ENCODE peak calls at places on chromosome 2, in eight cellular contexts. One of them, this sample, is unnamed.

GRCh38 chr2:237987263-237987662 is 20.4 kb downstream of the UBE2F start:
- DNase-seq in GM23338: peak; percentile 29
- DNase-seq in HCT116: no peak
- DNase-seq in sigmoid colon: no peak
- DNase-seq in H1: no peak
- DNase-seq in spleen: no peak
- DNase-seq in stomach: no peak
- DNase-seq in GM12892: no peak
- DNase-seq in this sample: no peak

GRCh38 chr2:10591207-10591606 is 98.6 kb downstream of the NOL10 start:
- DNase-seq in stomach: no peak
- DNase-seq in GM23338: no peak
- DNase-seq in H1: no peak
- DNase-seq in HCT116: no peak
- DNase-seq in sigmoid colon: no peak
- DNase-seq in spleen: no peak
- DNase-seq in GM12892: no peak
- DNase-seq in this sample: no peak

GRCh38 chr2:70396589-70396988 is 94.7 kb upstream of the FAM136A start:
- DNase-seq in H1: no peak
- DNase-seq in GM23338: no peak
- DNase-seq in stomach: no peak
- DNase-seq in sigmoid colon: no peak
- DNase-seq in HCT116: no peak
- DNase-seq in spleen: no peak
- DNase-seq in GM12892: no peak
- DNase-seq in this sample: no peak

GRCh38 chr2:176136375-176137248 is 7.1 kb downstream of the HOXD8 start:
- DNase-seq in HCT116: no peak
- DNase-seq in GM23338: peak; percentile 66
- DNase-seq in spleen: peak; percentile 75
- DNase-seq in sigmoid colon: peak; percentile 78
- DNase-seq in stomach: no peak
- DNase-seq in H1: no peak
- DNase-seq in GM12892: no peak
- DNase-seq in this sample: peak; percentile 56

GRCh38 chr2:224595518-224595917 is 10.4 kb upstream of the CUL3 start:
- DNase-seq in spleen: no peak
- DNase-seq in stomach: no peak
- DNase-seq in HCT116: no peak
- DNase-seq in H1: no peak
- DNase-seq in GM12892: no peak
- DNase-seq in sigmoid colon: no peak
- DNase-seq in GM23338: no peak
- DNase-seq in this sample: no peak

GRCh38 chr2:170716851-170717598 is 1.9 kb downstream of the SP5 start:
- DNase-seq in sigmoid colon: peak; percentile 81
- DNase-seq in stomach: peak; percentile 58
- DNase-seq in HCT116: no peak
- DNase-seq in GM12892: no peak
- DNase-seq in GM23338: peak; percentile 87
- DNase-seq in spleen: peak; percentile 80
- DNase-seq in H1: peak; percentile 58
- DNase-seq in this sample: peak; percentile 25

GRCh38 chr2:37786153-37786809 is 114.8 kb upstream of the CDC42EP3 start:
- DNase-seq in H1: no peak
- DNase-seq in sigmoid colon: no peak
- DNase-seq in spleen: no peak
- DNase-seq in GM23338: no peak
- DNase-seq in HCT116: no peak
- DNase-seq in stomach: no peak
- DNase-seq in GM12892: no peak
- DNase-seq in this sample: no peak

GRCh38 chr2:140529706-140530105 is 1601.1 kb downstream of the LRP1B start:
- DNase-seq in stomach: no peak
- DNase-seq in H1: no peak
- DNase-seq in GM23338: no peak
- DNase-seq in spleen: no peak
- DNase-seq in GM12892: no peak
- DNase-seq in sigmoid colon: no peak
- DNase-seq in HCT116: no peak
- DNase-seq in this sample: no peak

GRCh38 chr2:231490801-231491200 is 26.5 kb upstream of the NCL start:
- DNase-seq in GM12892: no peak
- DNase-seq in spleen: no peak
- DNase-seq in sigmoid colon: no peak
- DNase-seq in GM23338: no peak
- DNase-seq in HCT116: no peak
- DNase-seq in H1: no peak
- DNase-seq in stomach: no peak
- DNase-seq in this sample: no peak

GRCh38 chr2:189580662-189581353 is at the start of gene SLC40A1:
- DNase-seq in H1: no peak
- DNase-seq in sigmoid colon: peak; percentile 90
- DNase-seq in HCT116: no peak
- DNase-seq in GM23338: peak; percentile 73
- DNase-seq in spleen: peak; percentile 94
- DNase-seq in GM12892: peak; percentile 33
- DNase-seq in stomach: peak; percentile 87
- DNase-seq in this sample: peak; percentile 83

GRCh38 chr2:172244419-172245130 is 141.9 kb upstream of the DLX2 start:
- DNase-seq in GM12892: no peak
- DNase-seq in H1: no peak
- DNase-seq in stomach: no peak
- DNase-seq in GM23338: no peak
- DNase-seq in spleen: no peak
- DNase-seq in sigmoid colon: no peak
- DNase-seq in HCT116: no peak
- DNase-seq in this sample: no peak

GRCh38 chr2:133557624-133558023 is 10.6 kb downstream of the NCKAP5 start:
- DNase-seq in stomach: no peak
- DNase-seq in sigmoid colon: no peak
- DNase-seq in GM23338: no peak
- DNase-seq in GM12892: no peak
- DNase-seq in H1: no peak
- DNase-seq in spleen: no peak
- DNase-seq in HCT116: no peak
- DNase-seq in this sample: no peak

GRCh38 chr2:108446703-108447102 is 2.3 kb upstream of the GCC2 start:
- DNase-seq in GM12892: no peak
- DNase-seq in spleen: no peak
- DNase-seq in GM23338: no peak
- DNase-seq in stomach: no peak
- DNase-seq in H1: no peak
- DNase-seq in HCT116: no peak
- DNase-seq in sigmoid colon: no peak
- DNase-seq in this sample: no peak

GRCh38 chr2:55051026-55051866 is 995 bp upstream of the RTN4 start:
- DNase-seq in spleen: no peak
- DNase-seq in GM12892: no peak
- DNase-seq in HCT116: peak; percentile 99
- DNase-seq in H1: peak; percentile 39
- DNase-seq in stomach: peak; percentile 46
- DNase-seq in sigmoid colon: peak; percentile 94
- DNase-seq in GM23338: peak; percentile 71
- DNase-seq in this sample: peak; percentile 55
- TF ChIP-seq POLR2AphosphoS5 in spleen: no peak
- TF ChIP-seq POLR2AphosphoS5 in GM12892: no peak
- TF ChIP-seq POLR2AphosphoS5 in HCT116: peak; percentile 71
- TF ChIP-seq POLR2AphosphoS5 in H1: no peak
- TF ChIP-seq POLR2AphosphoS5 in stomach: peak; percentile 82
- TF ChIP-seq POLR2AphosphoS5 in sigmoid colon: peak; percentile 26
- TF ChIP-seq POLR2AphosphoS5 in GM23338: no peak
- TF ChIP-seq POLR2AphosphoS5 in this sample: peak; percentile 59

DNA sequence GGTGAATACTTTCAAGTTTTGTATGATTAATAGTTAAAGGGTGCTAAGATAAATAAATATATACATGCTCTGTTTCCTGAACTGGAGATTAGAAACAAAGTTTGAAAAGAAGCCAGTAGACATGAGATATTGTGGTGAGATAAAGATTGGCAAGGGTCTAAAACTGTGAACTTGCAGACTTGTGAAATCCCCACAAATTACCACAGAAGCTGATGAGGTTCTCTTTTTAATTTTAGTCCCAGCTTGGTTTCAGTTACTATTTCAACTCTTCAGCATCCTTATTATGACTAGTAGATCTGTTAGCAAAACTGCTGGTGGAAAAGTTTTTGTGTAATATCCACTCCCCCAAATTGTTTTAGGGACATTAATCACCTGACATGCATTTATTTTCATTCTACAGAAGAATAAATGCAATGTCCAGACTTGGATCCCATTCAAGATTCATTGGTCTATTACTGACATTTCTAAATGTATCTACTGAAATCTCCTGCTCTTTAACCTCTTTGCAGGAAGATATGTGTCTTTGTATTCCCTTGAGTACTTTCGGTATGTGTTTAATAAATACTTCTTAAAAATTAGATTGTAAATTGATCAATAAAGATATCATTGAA is 20.8 kb downstream of the RASGRP3 start:
- DNase-seq in spleen: no peak
- DNase-seq in stomach: no peak
- DNase-seq in sigmoid colon: no peak
- DNase-seq in HCT116: no peak
- DNase-seq in GM12892: no peak
- DNase-seq in H1: no peak
- DNase-seq in GM23338: no peak
- DNase-seq in this sample: no peak
- TF ChIP-seq POLR2AphosphoS5 in spleen: no peak
- TF ChIP-seq POLR2AphosphoS5 in stomach: no peak
- TF ChIP-seq POLR2AphosphoS5 in sigmoid colon: no peak
- TF ChIP-seq POLR2AphosphoS5 in HCT116: no peak
- TF ChIP-seq POLR2AphosphoS5 in GM12892: no peak
- TF ChIP-seq POLR2AphosphoS5 in H1: no peak
- TF ChIP-seq POLR2AphosphoS5 in GM23338: no peak
- TF ChIP-seq POLR2AphosphoS5 in this sample: no peak

DNA sequence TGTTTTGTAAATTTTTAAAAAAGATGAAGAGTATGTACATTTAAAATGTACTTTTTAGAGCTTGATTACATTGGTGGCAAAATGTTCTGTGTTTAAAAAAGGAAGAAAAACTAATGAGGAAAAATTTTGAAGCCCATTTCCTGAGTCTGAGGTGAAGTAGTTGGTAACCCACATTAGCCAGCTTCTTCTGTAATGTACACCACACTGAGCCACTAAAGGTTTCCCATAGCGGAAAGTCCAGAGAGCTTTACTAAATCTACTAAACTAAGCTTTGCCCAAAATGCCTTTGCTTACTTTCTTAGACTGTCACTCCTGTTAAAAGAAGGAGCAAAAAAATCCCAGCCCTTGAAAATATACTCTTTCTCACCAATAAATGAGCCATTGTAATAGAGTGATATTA is 804.8 kb upstream of the ZEB2 start:
- DNase-seq in GM12892: no peak
- DNase-seq in GM23338: no peak
- DNase-seq in HCT116: no peak
- DNase-seq in sigmoid colon: no peak
- DNase-seq in H1: no peak
- DNase-seq in spleen: no peak
- DNase-seq in stomach: no peak
- DNase-seq in this sample: no peak
- TF ChIP-seq POLR2AphosphoS5 in GM12892: no peak
- TF ChIP-seq POLR2AphosphoS5 in GM23338: no peak
- TF ChIP-seq POLR2AphosphoS5 in HCT116: no peak
- TF ChIP-seq POLR2AphosphoS5 in sigmoid colon: no peak
- TF ChIP-seq POLR2AphosphoS5 in H1: no peak
- TF ChIP-seq POLR2AphosphoS5 in spleen: no peak
- TF ChIP-seq POLR2AphosphoS5 in stomach: no peak
- TF ChIP-seq POLR2AphosphoS5 in this sample: no peak

GRCh38 chr2:21821697-21822227 is 698.0 kb downstream of the TDRD15 start:
- DNase-seq in spleen: no peak
- DNase-seq in GM23338: peak; percentile 14
- DNase-seq in stomach: no peak
- DNase-seq in GM12892: no peak
- DNase-seq in HCT116: no peak
- DNase-seq in H1: no peak
- DNase-seq in sigmoid colon: no peak
- DNase-seq in this sample: no peak
- TF ChIP-seq POLR2AphosphoS5 in spleen: no peak
- TF ChIP-seq POLR2AphosphoS5 in GM23338: no peak
- TF ChIP-seq POLR2AphosphoS5 in stomach: no peak
- TF ChIP-seq POLR2AphosphoS5 in GM12892: no peak
- TF ChIP-seq POLR2AphosphoS5 in HCT116: no peak
- TF ChIP-seq POLR2AphosphoS5 in H1: no peak
- TF ChIP-seq POLR2AphosphoS5 in sigmoid colon: no peak
- TF ChIP-seq POLR2AphosphoS5 in this sample: no peak

GRCh38 chr2:181456660-181457120 is 496 bp upstream of the ITGA4 start:
- DNase-seq in GM12892: peak; percentile 23
- DNase-seq in H1: no peak
- DNase-seq in HCT116: no peak
- DNase-seq in GM23338: peak; percentile 61
- DNase-seq in sigmoid colon: peak; percentile 68
- DNase-seq in stomach: peak; percentile 47
- DNase-seq in spleen: peak; percentile 97
- DNase-seq in this sample: peak; percentile 72
- TF ChIP-seq POLR2AphosphoS5 in GM12892: no peak
- TF ChIP-seq POLR2AphosphoS5 in H1: no peak
- TF ChIP-seq POLR2AphosphoS5 in HCT116: no peak
- TF ChIP-seq POLR2AphosphoS5 in GM23338: no peak
- TF ChIP-seq POLR2AphosphoS5 in sigmoid colon: no peak
- TF ChIP-seq POLR2AphosphoS5 in stomach: peak; percentile 22
- TF ChIP-seq POLR2AphosphoS5 in spleen: peak; percentile 87
- TF ChIP-seq POLR2AphosphoS5 in this sample: peak; percentile 30

GRCh38 chr2:145415151-145415550 is 895.2 kb upstream of the ZEB2 start:
- DNase-seq in GM12892: no peak
- DNase-seq in sigmoid colon: no peak
- DNase-seq in H1: no peak
- DNase-seq in spleen: no peak
- DNase-seq in GM23338: no peak
- DNase-seq in HCT116: no peak
- DNase-seq in stomach: no peak
- DNase-seq in this sample: no peak

GRCh38 chr2:145412155-145412554 is 892.2 kb upstream of the ZEB2 start:
- DNase-seq in GM12892: no peak
- DNase-seq in spleen: no peak
- DNase-seq in stomach: no peak
- DNase-seq in HCT116: no peak
- DNase-seq in H1: no peak
- DNase-seq in GM23338: no peak
- DNase-seq in sigmoid colon: no peak
- DNase-seq in this sample: no peak

GRCh38 chr2:145410096-145410495 is 890.2 kb upstream of the ZEB2 start:
- DNase-seq in HCT116: no peak
- DNase-seq in sigmoid colon: no peak
- DNase-seq in stomach: no peak
- DNase-seq in spleen: no peak
- DNase-seq in GM23338: no peak
- DNase-seq in H1: no peak
- DNase-seq in GM12892: no peak
- DNase-seq in this sample: no peak

GRCh38 chr2:145411493-145411892 is 891.6 kb upstream of the ZEB2 start:
- DNase-seq in spleen: no peak
- DNase-seq in GM12892: no peak
- DNase-seq in sigmoid colon: no peak
- DNase-seq in HCT116: no peak
- DNase-seq in stomach: no peak
- DNase-seq in GM23338: no peak
- DNase-seq in H1: no peak
- DNase-seq in this sample: no peak

DNA sequence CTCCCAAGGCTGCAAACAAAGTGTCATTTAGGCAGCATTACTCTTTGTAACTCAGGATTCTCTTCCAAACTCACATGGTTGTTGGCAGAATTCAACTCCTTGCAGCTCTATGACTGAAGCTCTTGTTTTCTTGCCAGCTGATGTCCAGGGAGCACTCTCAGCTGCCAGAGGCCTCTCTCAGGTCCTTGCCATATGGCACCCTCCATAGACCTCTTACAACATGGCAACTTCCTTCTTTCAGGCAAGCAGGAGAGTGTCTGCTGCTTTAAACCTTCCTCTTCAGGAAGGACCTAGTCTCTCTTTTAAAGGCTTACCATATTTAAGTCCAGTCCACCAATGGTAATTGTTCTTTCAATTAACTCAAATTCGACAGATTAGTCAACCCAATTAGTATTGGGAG is 893.3 kb upstream of the ZEB2 start:
- DNase-seq in spleen: no peak
- DNase-seq in GM23338: no peak
- DNase-seq in sigmoid colon: no peak
- DNase-seq in GM12892: no peak
- DNase-seq in stomach: no peak
- DNase-seq in H1: no peak
- DNase-seq in HCT116: no peak
- DNase-seq in this sample: no peak
- TF ChIP-seq POLR2AphosphoS5 in spleen: no peak
- TF ChIP-seq POLR2AphosphoS5 in GM23338: no peak
- TF ChIP-seq POLR2AphosphoS5 in sigmoid colon: no peak
- TF ChIP-seq POLR2AphosphoS5 in GM12892: no peak
- TF ChIP-seq POLR2AphosphoS5 in stomach: no peak
- TF ChIP-seq POLR2AphosphoS5 in H1: no peak
- TF ChIP-seq POLR2AphosphoS5 in HCT116: no peak
- TF ChIP-seq POLR2AphosphoS5 in this sample: no peak

This sample was measured in transverse colon.